ENCODE peak calls at places on chromosomes 1 and 21, in four cellular contexts. H, S, R and I are unnamed samples.

GRCh38 chr1:37288900-37289299 is 185.5 kb upstream of the ZC3H12A start:
- DNase-seq in H (no peak), S (no peak), R (no peak), I (no peak)

GRCh38 chr1:53046930-53047329 is 15.1 kb upstream of the PODN start:
- DNase-seq in H (no peak), S (peak; percentile 73), R (no peak), I (peak; percentile 51)

GRCh38 chr1:160606611-160607010 is 27.3 kb upstream of the CD84 start:
- DNase-seq in H (no peak), S (no peak), R (no peak), I (no peak)

GRCh38 chr1:85992756-85993155 is 163.8 kb downstream of the COL24A1 start:
- DNase-seq in H (no peak), S (peak; percentile 54), R (no peak), I (peak; percentile 43)

GRCh38 chr1:222815367-222815765 is 527 bp downstream of the DISP1 start:
- DNase-seq in H (no peak), S (peak; percentile 17), R (no peak), I (peak; percentile 26)

GRCh38 chr1:83815348-83815747 is 183.6 kb downstream of the TTLL7 start:
- DNase-seq in H (no peak), S (peak; percentile 8), R (no peak), I (peak; percentile 56)

GRCh38 chr21:29654855-29655254 is 284.9 kb downstream of the GRIK1 start:
- DNase-seq in H (no peak), S (no peak), R (no peak), I (no peak)

GRCh38 chr1:167679714-167680113 is 42.1 kb upstream of the MPZL1 start:
- DNase-seq in H (no peak), S (no peak), R (no peak), I (no peak)

GRCh38 chr1:229396607-229397189 is 37.2 kb downstream of the ACTA1 start:
- DNase-seq in H (no peak), S (no peak), R (no peak), I (no peak)

GRCh38 chr1:32426489-32427255 is 32.4 kb upstream of the BSDC1 start:
- DNase-seq in H (no peak), S (peak; percentile 12), R (no peak), I (no peak)

GRCh38 chr1:35555601-35556477 is 1.4 kb downstream of the KIAA0319L start:
- DNase-seq in H (no peak), S (peak; percentile 72), R (no peak), I (peak; percentile 85)

GRCh38 chr1:150981177-150981804 is 801 bp upstream of the ANXA9 start:
- DNase-seq in H (no peak), S (no peak), R (peak; percentile 81), I (no peak)

GRCh38 chr1:192550922-192551534 is 24.5 kb upstream of the RGS1 start:
- DNase-seq in H (no peak), S (peak; percentile 97), R (no peak), I (peak; percentile 91)

GRCh38 chr1:214146523-214146922 is 134.4 kb upstream of the SMYD2 start:
- DNase-seq in H (no peak), S (peak; percentile 2), R (no peak), I (no peak)

GRCh38 chr1:29259802-29260441 is 23.6 kb downstream of the PTPRU start:
- DNase-seq in H (peak; percentile 79), S (no peak), R (peak; percentile 76), I (no peak)

GRCh38 chr1:185355947-185356346 is 38.9 kb upstream of the IVNS1ABP start:
- DNase-seq in H (no peak), S (no peak), R (no peak), I (no peak)

GRCh38 chr1:172089768-172090510 is 248.6 kb downstream of the DNM3 start:
- DNase-seq in H (peak; percentile 61), S (peak; percentile 29), R (peak; percentile 81), I (no peak)

GRCh38 chr1:75582725-75583261 is 28.1 kb downstream of the SLC44A5 start:
- DNase-seq in H (no peak), S (no peak), R (no peak), I (no peak)

GRCh38 chr1:229557913-229558414 is 543 bp downstream of the ABCB10 start:
- DNase-seq in H (peak; percentile 81), S (no peak), R (peak; percentile 82), I (peak; percentile 7)

GRCh38 chr1:87121732-87122163 is 206.9 kb upstream of the LMO4 start:
- DNase-seq in H (no peak), S (no peak), R (no peak), I (no peak)

GRCh38 chr1:232248276-232248803 is 381.6 kb downstream of the SIPA1L2 start:
- DNase-seq in H (no peak), S (no peak), R (no peak), I (no peak)

GRCh38 chr1:214552174-214552608 is 789 bp upstream of the PTPN14 start:
- DNase-seq in H (peak; percentile 69), S (peak; percentile 71), R (peak; percentile 82), I (peak; percentile 66)

GRCh38 chr1:178941849-178942248 is 71.0 kb upstream of the ANGPTL1 start:
- DNase-seq in H (no peak), S (peak; percentile 33), R (no peak), I (no peak)

GRCh38 chr1:185864889-185865288 is 130.7 kb downstream of the HMCN1 start:
- DNase-seq in H (no peak), S (peak; percentile 97), R (no peak), I (peak; percentile 88)

GRCh38 chr1:61284933-61285332 is 202.6 kb downstream of the NFIA start:
- DNase-seq in H (no peak), S (no peak), R (no peak), I (no peak)

GRCh38 chr1:22731924-22732522 is 21.4 kb downstream of the EPHB2 start:
- DNase-seq in H (no peak), S (no peak), R (no peak), I (no peak)
- TF ChIP-seq CTCF in H (no peak), S (no peak), R (peak; percentile 13), I (peak; percentile 74)

DNA sequence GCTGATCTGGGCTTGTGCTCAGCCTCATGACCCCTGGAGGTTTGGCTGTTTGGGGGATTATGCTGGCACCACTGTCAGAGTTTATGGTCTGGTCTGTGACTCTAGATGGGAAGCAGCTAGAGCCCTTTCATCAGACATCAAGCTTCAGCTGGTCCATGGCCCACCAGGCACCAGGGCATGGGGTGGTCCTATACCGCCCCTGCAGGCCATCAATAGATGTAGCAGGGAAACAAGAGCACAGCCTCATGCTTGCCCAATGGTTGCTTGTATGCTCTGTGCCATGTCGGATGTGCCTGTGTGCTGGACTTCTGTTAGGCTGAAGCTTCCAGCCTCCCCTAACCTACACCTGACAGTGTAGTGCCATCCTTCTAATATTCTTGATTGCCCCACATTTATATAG is 71.1 kb upstream of the CD34 start:
- DNase-seq in H (no peak), S (no peak), R (no peak), I (no peak)
- TF ChIP-seq CTCF in H (peak; percentile 13), S (peak; percentile 42), R (peak; percentile 32), I (peak; percentile 70)

GRCh38 chr1:203326830-203327683 is 21.7 kb downstream of the BTG2 start:
- DNase-seq in H (peak; percentile 98), S (peak; percentile 71), R (peak; percentile 98), I (peak; percentile 73)

GRCh38 chr1:203325004-203325417 is 19.7 kb downstream of the BTG2 start:
- DNase-seq in H (no peak), S (peak; percentile 83), R (no peak), I (no peak)

GRCh38 chr1:203325418-203326091 is 20.2 kb downstream of the BTG2 start:
- DNase-seq in H (peak; percentile 85), S (no peak), R (no peak), I (no peak)

GRCh38 chr1:203328714-203329122 is 22.2 kb downstream of the FMOD start:
- DNase-seq in H (no peak), S (peak; percentile 57), R (peak; percentile 67), I (no peak)

DNA sequence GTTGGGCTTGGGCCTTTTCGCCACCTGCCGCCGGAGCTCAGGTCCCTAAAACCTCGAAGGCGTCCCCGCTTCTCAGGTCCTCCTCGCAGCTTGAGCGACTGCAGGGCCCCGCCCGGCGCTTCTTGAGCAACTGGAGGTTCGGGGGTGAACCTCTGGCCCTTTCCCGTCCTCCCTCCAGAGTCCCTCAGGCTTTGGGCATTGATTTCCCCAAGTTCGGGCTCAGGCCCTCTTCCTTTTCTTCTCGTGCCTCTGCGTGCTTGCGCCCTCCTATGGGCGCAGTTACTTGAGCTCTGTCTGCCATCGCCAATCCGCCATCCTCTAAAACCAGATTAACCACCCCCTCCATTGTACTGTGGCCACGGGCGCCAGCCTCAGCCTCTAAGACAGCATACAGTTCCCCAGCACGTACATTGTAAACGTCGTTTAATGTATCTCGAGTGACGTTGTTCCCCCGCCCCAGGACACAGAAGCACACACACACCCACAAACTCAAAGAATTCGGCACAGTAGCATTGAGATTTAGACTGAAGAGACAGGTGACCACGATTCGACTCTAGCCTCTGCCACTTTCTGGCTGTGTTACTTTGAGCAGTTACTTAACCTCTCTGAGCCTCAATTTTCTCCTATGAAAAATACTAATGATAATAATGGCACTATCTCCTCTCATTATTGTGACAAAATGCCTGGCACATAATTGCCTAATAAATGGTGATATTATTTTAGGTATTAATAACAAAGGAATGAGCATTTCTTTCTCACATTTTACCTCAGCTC is 22.6 kb downstream of the BTG2 start:
- DNase-seq in H (no peak), S (peak; percentile 50), R (no peak), I (no peak)
- TF ChIP-seq CTCF in H (no peak), S (no peak), R (peak; percentile 46), I (peak; percentile 65)

GRCh38 chr1:2444138-2444591 is 31.8 kb upstream of the PEX10 start:
- DNase-seq in H (no peak), S (no peak), R (no peak), I (no peak)

GRCh38 chr1:2441746-2442145 is 29.4 kb upstream of the PEX10 start:
- DNase-seq in H (no peak), S (no peak), R (no peak), I (no peak)

GRCh38 chr1:2445162-2445822 is 30.8 kb upstream of the PLCH2 start:
- DNase-seq in H (no peak), S (no peak), R (no peak), I (no peak)

GRCh38 chr1:2442676-2443075 is 30.3 kb upstream of the PEX10 start:
- DNase-seq in H (no peak), S (no peak), R (no peak), I (no peak)

GRCh38 chr1:2443285-2444137 is 31.1 kb upstream of the PEX10 start:
- DNase-seq in H (no peak), S (no peak), R (no peak), I (no peak)
- TF ChIP-seq CTCF in H (no peak), S (no peak), R (no peak), I (peak; percentile 44)

GRCh38 chr1:42392255-42392654 is 11.7 kb downstream of the RIMKLA start:
- DNase-seq in H (no peak), S (no peak), R (no peak), I (no peak)

GRCh38 chr1:42392923-42393848 is 12.6 kb downstream of the RIMKLA start:
- DNase-seq in H (no peak), S (no peak), R (no peak), I (no peak)
- TF ChIP-seq CTCF in H (no peak), S (no peak), R (no peak), I (no peak)

DNA sequence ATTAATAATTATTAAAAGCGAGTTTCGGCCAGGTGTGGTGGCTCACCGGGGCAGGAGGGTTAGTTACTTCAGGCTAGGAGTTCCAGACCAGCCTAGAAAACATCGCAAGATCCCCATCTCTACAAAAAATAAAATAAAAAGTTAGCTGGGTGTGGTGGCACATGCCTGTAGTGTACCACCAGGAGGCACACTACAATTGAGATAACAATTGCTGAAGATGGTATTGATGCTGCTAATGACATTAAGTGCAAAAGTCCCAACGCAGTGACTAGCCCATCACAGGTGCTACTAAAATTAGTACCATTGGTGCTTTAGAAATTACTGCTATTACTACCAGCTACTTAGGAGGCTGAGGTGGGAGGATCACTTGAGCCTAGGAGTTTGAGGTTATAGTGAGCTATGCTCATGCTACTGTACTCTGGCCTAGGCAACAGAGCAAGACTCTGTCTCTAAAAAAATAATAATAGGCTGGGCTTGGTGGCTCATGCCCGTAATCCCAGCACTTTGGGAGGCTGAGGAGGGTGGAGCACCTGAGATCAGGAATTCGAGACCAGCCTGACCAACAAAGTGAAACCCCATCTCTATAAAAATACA is 156.6 kb downstream of the GREM2 start:
- DNase-seq in H (no peak), S (no peak), R (no peak), I (no peak)
- TF ChIP-seq CTCF in H (no peak), S (peak; percentile 45), R (no peak), I (peak; percentile 80)